ENCODE peak calls at places on chromosomes 7 and 10, in six cellular contexts. Z is GM12878; K is CD8-positive, alpha-beta memory T cell; W is endothelial cell of umbilical vein; H is cardiac muscle cell; P is aorta. T is an unnamed sample. For H3K4me1, the result is how much of the 10 kb centered on the place peaks cover.

GRCh38 chr10:84265378-84265777 is 20.5 kb downstream of the RGR start:
- DNase-seq in Z (no peak), K (no peak), W (no peak), H (no peak), P (no peak), T (no peak)

GRCh38 chr10:125023862-125024495 is 82.1 kb downstream of the ZRANB1 start:
- DNase-seq in Z (no peak), K (no peak), W (peak), H (no peak), P (peak), T (peak)

GRCh38 chr10:74223755-74224530 is 72.9 kb downstream of the ADK start:
- DNase-seq in Z (no peak), K (no peak), W (peak), H (no peak), P (no peak), T (no peak)

GRCh38 chr7:44322631-44323363 is 2.6 kb downstream of the CAMK2B start:
- DNase-seq in Z (no peak), K (no peak), W (no peak), H (no peak), P (no peak), T (no peak)

GRCh38 chr7:38025815-38026214 is 105.4 kb downstream of the EPDR1 start:
- DNase-seq in Z (no peak), K (no peak), W (no peak), H (no peak), P (no peak), T (no peak)

GRCh38 chr10:36110097-36110496 is 468.0 kb upstream of the FZD8 start:
- DNase-seq in Z (no peak), K (no peak), W (no peak), H (no peak), P (no peak), T (no peak)

GRCh38 chr7:38299275-38299931 is 26.0 kb upstream of the TARP start:
- DNase-seq in Z (no peak), K (no peak), W (no peak), H (no peak), P (no peak), T (no peak)

GRCh38 chr7:128035712-128036111 is 4.5 kb upstream of the LRRC4 start:
- DNase-seq in Z (no peak), K (no peak), W (peak), H (no peak), P (no peak), T (no peak)

GRCh38 chr10:62019685-62020361 is 118.3 kb downstream of the ARID5B start:
- DNase-seq in Z (no peak), K (no peak), W (peak), H (no peak), P (no peak), T (no peak)

GRCh38 chr7:99040104-99040958 is 103.6 kb downstream of the SMURF1 start:
- DNase-seq in Z (peak), K (peak), W (peak), H (peak), P (peak), T (peak)

GRCh38 chr10:82796510-82796909 is 921.5 kb downstream of the NRG3 start:
- DNase-seq in Z (no peak), K (no peak), W (peak), H (peak), P (no peak), T (no peak)

GRCh38 chr7:34084651-34085050 is 179.3 kb downstream of the BMPER start:
- DNase-seq in Z (no peak), K (no peak), W (no peak), H (no peak), P (no peak), T (no peak)

GRCh38 chr7:132528695-132529094 is 47.6 kb downstream of the PLXNA4 start:
- DNase-seq in Z (no peak), K (no peak), W (no peak), H (no peak), P (no peak), T (no peak)

GRCh38 chr10:29749150-29749549 is 114.4 kb upstream of the SVIL start:
- DNase-seq in Z (no peak), K (no peak), W (no peak), H (no peak), P (no peak), T (no peak)

GRCh38 chr7:105875505-105875904 is 894 bp downstream of the ATXN7L1 start:
- DNase-seq in Z (no peak), K (no peak), W (no peak), H (no peak), P (no peak), T (no peak)

GRCh38 chr7:8263048-8263447 is 1.1 kb upstream of the ICA1 start:
- DNase-seq in Z (no peak), K (no peak), W (no peak), H (no peak), P (no peak), T (no peak)

GRCh38 chr10:34423607-34424325 is 391.3 kb downstream of the PARD3 start:
- DNase-seq in Z (no peak), K (no peak), W (no peak), H (no peak), P (no peak), T (no peak)

GRCh38 chr7:13551503-13551902 is 438.0 kb downstream of the ETV1 start:
- DNase-seq in Z (no peak), K (no peak), W (no peak), H (no peak), P (no peak), T (no peak)

GRCh38 chr7:137440434-137440830 is 96.9 kb upstream of the PTN start:
- DNase-seq in Z (no peak), K (no peak), W (no peak), H (no peak), P (no peak), T (no peak)

GRCh38 chr10:99672884-99673283 is 13.6 kb downstream of the ENTPD7 start:
- DNase-seq in Z (no peak), K (no peak), W (no peak), H (no peak), P (no peak), T (no peak)

GRCh38 chr10:13629116-13629515 is 42.4 kb downstream of the PRPF18 start:
- DNase-seq in Z (no peak), K (no peak), W (no peak), H (no peak), P (no peak), T (no peak)

GRCh38 chr7:51186531-51186930 is 130.1 kb downstream of the COBL start:
- DNase-seq in Z (no peak), K (no peak), W (no peak), H (peak), P (no peak), T (no peak)

GRCh38 chr10:122116331-122116730 is 127.4 kb downstream of the TACC2 start:
- DNase-seq in Z (no peak), K (no peak), W (peak), H (no peak), P (no peak), T (peak)

GRCh38 chr10:23262928-23263327 is 70.8 kb downstream of the PTF1A start:
- DNase-seq in Z (no peak), K (no peak), W (no peak), H (no peak), P (no peak), T (no peak)

DNA sequence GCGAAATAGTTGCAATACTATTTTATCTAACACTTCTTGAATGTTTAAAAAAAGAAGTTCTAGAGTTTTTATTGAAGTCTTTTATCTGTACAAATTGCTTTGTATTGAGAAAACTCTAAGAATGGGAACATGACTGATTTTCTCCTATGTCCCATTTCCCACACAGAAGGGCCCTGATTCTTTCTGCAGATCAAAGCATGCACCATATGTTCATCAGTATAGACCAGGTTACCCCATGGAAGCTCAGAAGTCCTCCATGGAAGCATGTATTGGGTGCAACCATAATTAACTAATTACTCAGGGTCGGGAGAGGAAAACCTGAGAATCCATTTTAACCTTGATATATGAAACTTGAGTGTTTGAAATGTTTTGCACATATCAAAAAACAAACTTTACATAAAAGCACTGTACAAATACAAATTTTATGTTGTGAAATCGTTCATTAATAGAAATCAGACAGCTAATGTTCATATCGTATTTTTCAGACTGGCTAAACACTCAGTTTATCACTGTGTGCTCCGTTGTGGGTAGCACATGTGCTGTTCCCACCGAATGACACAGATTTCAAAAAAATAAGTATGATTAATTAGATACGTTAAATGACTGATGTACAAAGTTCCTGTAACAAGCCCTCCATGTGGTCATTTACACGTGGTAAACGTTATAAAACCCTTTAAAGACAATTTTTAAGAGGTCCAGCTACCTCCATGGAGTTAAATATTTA is 71.5 kb downstream of the PTF1A start:
- DNase-seq in Z (no peak), K (no peak), W (no peak), H (no peak), P (no peak), T (no peak)
- H3K27ac ChIP-seq in Z (no peak), K (no peak), W (no peak), H (no peak), P (no peak), T (no peak)

GRCh38 chr10:71750986-71751385 is 22.3 kb downstream of the VSIR start:
- DNase-seq in Z (no peak), K (no peak), W (no peak), H (no peak), P (no peak), T (no peak)

GRCh38 chr10:71750124-71750841 is 23.0 kb downstream of the VSIR start:
- DNase-seq in Z (no peak), K (no peak), W (no peak), H (no peak), P (no peak), T (no peak)

GRCh38 chr10:71753091-71753959 is 20.0 kb downstream of the VSIR start:
- DNase-seq in Z (no peak), K (no peak), W (no peak), H (peak), P (no peak), T (peak)

GRCh38 chr10:71752391-71753090 is 20.8 kb downstream of the VSIR start:
- DNase-seq in Z (no peak), K (no peak), W (no peak), H (no peak), P (no peak), T (no peak)

DNA sequence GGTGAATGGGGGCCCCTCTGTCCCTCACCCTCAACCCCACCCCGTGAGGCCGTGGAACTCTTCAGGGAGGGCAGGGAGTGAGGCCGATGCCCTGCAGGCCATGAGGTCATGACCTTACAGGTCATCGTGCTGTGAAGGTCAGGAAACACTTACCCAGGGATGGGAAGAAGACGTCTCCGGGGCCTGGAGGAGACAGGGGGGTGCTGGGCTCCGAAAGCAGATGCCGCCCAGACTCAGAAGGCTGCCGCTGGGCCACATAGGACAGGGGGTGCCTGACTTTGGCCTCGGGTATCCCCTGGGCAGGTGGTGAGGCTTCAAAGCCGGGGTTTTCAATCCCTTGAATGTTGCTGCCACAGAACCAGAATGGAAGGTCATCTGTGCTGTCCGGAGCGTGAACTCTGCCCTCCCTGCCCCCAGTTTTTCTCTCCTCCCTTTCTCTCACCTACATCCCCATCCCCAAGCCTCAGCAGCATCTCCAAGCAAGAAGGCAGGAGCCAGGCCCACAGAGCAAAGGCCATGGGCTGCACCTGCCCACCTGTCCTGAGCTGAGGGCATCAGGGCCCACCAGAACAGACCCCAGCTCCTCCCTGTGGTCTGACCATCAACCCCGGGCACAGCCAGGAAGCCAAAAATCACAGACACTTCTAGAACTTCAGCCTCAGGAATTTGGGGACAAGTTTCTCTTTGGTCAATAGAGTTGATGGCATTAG is 21.6 kb downstream of the VSIR start:
- DNase-seq in Z (no peak), K (no peak), W (no peak), H (no peak), P (peak), T (no peak)
- H3K4me1 ChIP-seq in Z (half or more), K (half or more), W (under half), H (under half), P (under half), T (under half)

DNA sequence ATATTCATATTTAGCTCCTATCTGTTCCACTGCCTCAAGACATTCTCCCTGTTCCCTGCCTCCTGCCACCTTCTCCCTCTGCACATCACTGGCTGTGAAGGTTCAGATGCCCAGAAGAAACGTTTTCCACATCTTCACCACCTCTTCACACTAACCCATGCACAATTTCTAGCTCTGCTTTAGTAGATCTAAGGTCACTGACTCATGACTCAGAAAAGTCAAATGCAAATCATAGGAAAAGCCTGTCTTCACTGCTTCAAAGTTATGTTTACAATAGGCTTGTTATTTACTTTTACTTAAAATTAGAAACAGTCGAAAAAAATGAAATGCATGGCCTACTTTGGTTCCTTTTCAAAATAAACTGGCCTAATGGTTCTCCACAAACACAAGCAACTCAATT is 2.5 kb downstream of the SCRN1 start:
- DNase-seq in Z (no peak), K (no peak), W (peak), H (no peak), P (no peak), T (no peak)
- H3K4me3 ChIP-seq in Z (peak), K (no peak), W (no peak), H (no peak), P (no peak), T (no peak)

DNA sequence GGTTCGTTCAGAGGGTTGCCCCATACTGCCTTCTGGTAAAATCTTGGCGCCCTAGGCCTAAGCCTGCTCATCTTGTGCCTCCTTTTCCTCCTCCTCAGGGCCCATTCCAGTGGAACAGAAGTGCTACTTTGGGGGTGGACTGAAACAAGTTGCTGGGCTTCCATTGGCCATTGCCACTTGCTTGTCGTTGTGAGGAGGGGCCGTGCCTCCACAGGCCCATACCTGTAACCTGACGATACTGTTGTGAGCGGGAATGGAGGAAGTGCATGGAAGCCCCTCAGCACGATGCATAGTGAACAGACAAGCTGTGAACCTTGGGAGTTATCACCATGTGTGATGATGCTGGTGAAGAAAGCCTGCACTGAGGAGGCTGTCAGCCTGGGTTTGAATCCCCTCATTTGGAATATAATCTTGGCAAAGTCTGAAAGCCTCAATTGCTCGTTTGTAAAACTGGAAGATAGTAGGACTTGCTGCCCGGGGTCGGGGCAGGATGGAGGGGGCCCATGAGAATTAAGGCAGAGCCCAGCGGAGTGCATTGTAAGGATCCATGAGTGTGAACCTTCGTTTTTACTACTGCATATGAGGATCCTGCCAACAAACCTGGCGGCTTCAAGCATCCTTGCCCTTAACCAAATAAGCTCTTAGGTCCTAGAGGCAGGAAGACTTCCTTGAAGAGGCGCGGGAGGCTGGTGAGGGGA is 671 bp upstream of the PAPSS2 start:
- DNase-seq in Z (no peak), K (no peak), W (peak), H (peak), P (no peak), T (no peak)
- H3K27ac ChIP-seq in Z (no peak), K (no peak), W (peak), H (no peak), P (no peak), T (no peak)

GRCh38 chr7:31492086-31492485 is 21.8 kb upstream of the ITPRID1 start:
- DNase-seq in Z (no peak), K (no peak), W (no peak), H (no peak), P (no peak), T (no peak)

GRCh38 chr7:31487071-31487470 is 26.8 kb upstream of the ITPRID1 start:
- DNase-seq in Z (no peak), K (no peak), W (no peak), H (no peak), P (no peak), T (no peak)

GRCh38 chr7:31487476-31487875 is 26.4 kb upstream of the ITPRID1 start:
- DNase-seq in Z (no peak), K (no peak), W (no peak), H (no peak), P (no peak), T (no peak)

GRCh38 chr7:31493714-31494181 is 20.1 kb upstream of the ITPRID1 start:
- DNase-seq in Z (no peak), K (no peak), W (no peak), H (no peak), P (no peak), T (peak)

DNA sequence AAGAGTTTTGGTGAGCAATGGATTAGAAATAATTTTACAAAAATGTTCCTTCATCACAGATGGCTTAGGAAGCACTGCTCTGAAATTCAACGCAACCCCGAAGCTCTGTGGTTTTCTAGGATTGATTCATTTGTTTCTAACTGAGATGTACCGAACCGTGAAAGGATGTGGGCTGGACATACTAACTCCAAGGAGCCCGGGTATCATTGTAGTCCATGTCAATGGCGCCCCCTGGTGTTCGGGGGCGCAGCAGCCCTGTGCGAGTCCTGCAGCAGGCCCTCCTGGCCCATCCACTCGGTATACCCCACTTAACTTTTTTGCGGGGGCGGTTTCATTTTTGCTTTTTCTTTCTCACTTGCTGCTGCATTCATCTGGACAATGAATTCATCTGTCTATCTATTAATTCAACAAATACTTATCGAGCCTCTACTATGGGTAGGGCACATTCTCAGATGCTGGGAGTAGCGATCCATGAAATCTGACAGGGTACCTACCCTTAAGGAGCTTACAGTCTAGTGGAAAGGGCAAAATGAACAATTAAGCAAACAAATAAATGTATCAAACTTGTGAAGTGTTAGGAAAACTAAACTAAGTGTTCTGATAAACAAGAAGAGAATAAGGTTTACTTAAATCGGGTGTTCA is 25.2 kb upstream of the ITPRID1 start:
- DNase-seq in Z (peak), K (no peak), W (peak), H (peak), P (no peak), T (peak)
- H3K4me1 ChIP-seq in Z (under half), K (under half), W (under half), H (under half), P (under half), T (under half)

GRCh38 chr10:79100761-79101160 is 32.0 kb downstream of the ZMIZ1 start:
- DNase-seq in Z (no peak), K (no peak), W (no peak), H (no peak), P (no peak), T (peak)

GRCh38 chr10:79098061-79098460 is 29.3 kb downstream of the ZMIZ1 start:
- DNase-seq in Z (no peak), K (no peak), W (no peak), H (no peak), P (no peak), T (peak)

GRCh38 chr10:79101560-79101971 is 32.8 kb downstream of the ZMIZ1 start:
- DNase-seq in Z (no peak), K (no peak), W (no peak), H (no peak), P (no peak), T (no peak)

GRCh38 chr10:79098596-79099015 is 29.8 kb downstream of the ZMIZ1 start:
- DNase-seq in Z (peak), K (no peak), W (no peak), H (no peak), P (no peak), T (no peak)

DNA sequence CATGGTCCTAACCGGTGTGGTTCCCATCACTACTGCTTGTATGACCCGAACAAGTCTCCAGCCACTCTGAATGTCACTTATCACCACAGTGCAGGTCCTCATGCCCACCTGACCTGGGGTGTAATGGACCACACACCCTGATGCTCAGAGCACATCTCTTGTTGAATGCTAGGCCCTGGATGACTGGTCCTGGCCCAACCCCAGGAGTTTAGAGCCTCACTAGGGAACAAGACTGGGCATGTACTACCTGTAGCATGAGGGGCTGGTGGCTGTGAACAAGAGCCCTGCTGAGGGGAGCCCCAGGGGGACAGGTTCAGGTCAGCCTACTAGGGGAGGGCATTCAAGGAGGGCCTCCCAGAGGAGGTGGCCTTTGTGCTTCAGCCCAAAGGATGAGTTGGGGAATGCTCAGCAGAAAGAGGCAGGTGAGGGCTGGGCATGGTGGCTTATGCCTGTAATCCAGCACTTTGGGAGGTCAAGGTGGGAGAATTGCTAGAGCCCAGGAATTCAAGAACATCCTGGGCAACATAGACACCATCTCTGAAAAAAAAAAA is 31.2 kb downstream of the ZMIZ1 start:
- DNase-seq in Z (no peak), K (no peak), W (no peak), H (no peak), P (no peak), T (no peak)
- H3K4me3 ChIP-seq in Z (no peak), K (no peak), W (no peak), H (no peak), P (no peak), T (no peak)

T was measured in small intestine.